ENCODE peak calls at places on chromosomes 12 and 14, in four cellular contexts. R is HuH-7, S is ovary, I is T-cell. A is an unnamed sample.

GRCh38 chr12:30507576-30507975 is 188.1 kb downstream of the IPO8 start:
- DNase-seq in R (no peak), S (no peak), I (no peak), A (no peak)

GRCh38 chr14:60722163-60722835 is 1.9 kb downstream of the SIX4 start:
- DNase-seq in R (peak; percentile 90), S (peak; percentile 36), I (no peak), A (peak; percentile 49)

GRCh38 chr12:107328442-107329133 is 235.2 kb upstream of the CRY1 start:
- DNase-seq in R (no peak), S (no peak), I (no peak), A (peak; percentile 45)

GRCh38 chr14:49997991-49998390 is 105.1 kb downstream of the ARF6 start:
- DNase-seq in R (no peak), S (no peak), I (no peak), A (no peak)

GRCh38 chr14:92987713-92988510 is 65.0 kb downstream of the CHGA start:
- DNase-seq in R (no peak), S (peak; percentile 49), I (no peak), A (no peak)

GRCh38 chr12:110689002-110689600 is at the start of gene HVCN1:
- DNase-seq in R (peak; percentile 44), S (peak; percentile 62), I (no peak), A (peak; percentile 73)

GRCh38 chr12:93191956-93192355 is 185.8 kb upstream of the NUDT4 start:
- DNase-seq in R (no peak), S (no peak), I (no peak), A (no peak)

GRCh38 chr14:76708771-76709170 is 52.5 kb upstream of the VASH1 start:
- DNase-seq in R (no peak), S (no peak), I (no peak), A (peak; percentile 32)

GRCh38 chr14:56723418-56723817 is 86.9 kb downstream of the OTX2 start:
- DNase-seq in R (no peak), S (no peak), I (no peak), A (no peak)

GRCh38 chr12:132781938-132782337 is 20.3 kb upstream of the ANKLE2 start:
- DNase-seq in R (no peak), S (no peak), I (no peak), A (no peak)

GRCh38 chr14:73696466-73697390 is 17.5 kb downstream of the PNMA1 start:
- DNase-seq in R (no peak), S (no peak), I (no peak), A (no peak)

GRCh38 chr14:40317690-40318089 is 885.5 kb upstream of the FBXO33 start:
- DNase-seq in R (no peak), S (no peak), I (no peak), A (no peak)